ENCODE peak calls at places on chromosomes 7 and 10, in eight cellular contexts. P is activated CD4-positive, alpha-beta T cell treated with anti-CD3 and anti-CD28 coated beads, Interleukin-2, amount 10 ng/mL, durations not matched to agents 7 days and 5 days; B is NCI-H2107; L is occipital lobe; O is astrocyte of the spinal cord; I is substantia nigra; W is kidney tubule cell; Z is cardiac fibroblast. N is an unnamed sample.

GRCh38 chr7:122790132-122790531 is 87.4 kb upstream of the RNF148 start:
- DNase-seq in P (no peak), B (peak), L (no peak), O (no peak), I (no peak), W (no peak), Z (peak), N (no peak)

GRCh38 chr7:46192191-46192590 is 271.1 kb upstream of the IGFBP3 start:
- DNase-seq in P (no peak), B (no peak), L (no peak), O (no peak), I (no peak), W (peak), Z (no peak), N (no peak)

GRCh38 chr7:156617215-156617614 is 23.4 kb upstream of the RNF32 start:
- DNase-seq in P (no peak), B (no peak), L (no peak), O (no peak), I (no peak), W (no peak), Z (no peak), N (no peak)

GRCh38 chr10:5500162-5500670 is 846 bp upstream of the CALML5 start:
- DNase-seq in P (no peak), B (no peak), L (no peak), O (no peak), I (no peak), W (no peak), Z (no peak), N (no peak)

GRCh38 chr10:100723180-100723579 is 22.2 kb upstream of the PAX2 start:
- DNase-seq in P (no peak), B (no peak), L (no peak), O (no peak), I (no peak), W (no peak), Z (no peak), N (no peak)

GRCh38 chr7:45684910-45685618 is 110.9 kb downstream of the ADCY1 start:
- DNase-seq in P (no peak), B (no peak), L (no peak), O (no peak), I (no peak), W (peak), Z (no peak), N (no peak)

GRCh38 chr7:92874567-92874966 is 38.2 kb upstream of the CDK6 start:
- DNase-seq in P (no peak), B (no peak), L (no peak), O (peak), I (no peak), W (no peak), Z (peak), N (no peak)

GRCh38 chr7:80134536-80135305 is at the start of gene GNAI1:
- DNase-seq in P (peak), B (peak), L (peak), O (peak), I (peak), W (peak), Z (peak), N (peak)

GRCh38 chr10:84333864-84334451 is 5.6 kb downstream of the CCSER2 start:
- DNase-seq in P (peak), B (no peak), L (no peak), O (no peak), I (no peak), W (peak), Z (peak), N (no peak)

GRCh38 chr10:22912763-22913389 is 15.0 kb upstream of the ARMC3 start:
- DNase-seq in P (no peak), B (no peak), L (no peak), O (no peak), I (no peak), W (no peak), Z (no peak), N (no peak)

GRCh38 chr7:2662273-2663120 is 25.5 kb upstream of the AMZ1 start:
- DNase-seq in P (no peak), B (no peak), L (no peak), O (no peak), I (no peak), W (no peak), Z (no peak), N (no peak)

GRCh38 chr10:132539431-132539839 is 1.8 kb downstream of the INPP5A start:
- DNase-seq in P (peak), B (no peak), L (peak), O (no peak), I (no peak), W (no peak), Z (no peak), N (no peak)

GRCh38 chr7:26667514-26668133 is 196.8 kb downstream of the SKAP2 start:
- DNase-seq in P (peak), B (peak), L (peak), O (peak), I (peak), W (peak), Z (peak), N (peak)

GRCh38 chr10:16975188-16975587 is 154.4 kb downstream of the CUBN start:
- DNase-seq in P (no peak), B (no peak), L (no peak), O (peak), I (no peak), W (peak), Z (no peak), N (no peak)

GRCh38 chr10:100009283-100009792 is 409 bp downstream of the DNMBP start:
- DNase-seq in P (no peak), B (no peak), L (no peak), O (peak), I (peak), W (no peak), Z (peak), N (no peak)

GRCh38 chr7:30159698-30160143 is 24.9 kb downstream of the MTURN start:
- DNase-seq in P (peak), B (no peak), L (no peak), O (peak), I (no peak), W (peak), Z (peak), N (no peak)

GRCh38 chr10:114541081-114541833 is 116.8 kb downstream of the ABLIM1 start:
- DNase-seq in P (peak), B (no peak), L (no peak), O (peak), I (no peak), W (no peak), Z (peak), N (no peak)